ENCODE peak calls at places on chromosomes 13 and 19, in five cellular contexts. T is CD8-positive, alpha-beta memory T cell; Y is cardiac muscle cell; P is breast epithelium; S is tibial artery. D is an unnamed sample. For H3K4me1 and H3K36me3, the result is how much of the 10 kb centered on the place peaks cover.

GRCh38 chr19:54165222-54165621 is 5.7 kb upstream of the LENG1 start:
- DNase-seq in T (no peak), Y (no peak), P (no peak), S (no peak), D (no peak)

GRCh38 chr19:1219786-1220451 is 14.3 kb downstream of the STK11 start:
- DNase-seq in T (no peak), Y (no peak), P (no peak), S (no peak), D (no peak)

GRCh38 chr19:14366529-14366928 is 14.7 kb upstream of the ADGRE5 start:
- DNase-seq in T (peak), Y (peak), P (peak), S (peak), D (peak)

GRCh38 chr19:9671654-9672053 is 3.2 kb downstream of the ZNF562 start:
- DNase-seq in T (no peak), Y (no peak), P (no peak), S (no peak), D (no peak)

GRCh38 chr19:4914736-4915501 is 5.6 kb downstream of the UHRF1 start:
- DNase-seq in T (peak), Y (peak), P (peak), S (no peak), D (peak)

GRCh38 chr19:57802269-57802668 is 12.4 kb downstream of the ZNF552 start:
- DNase-seq in T (no peak), Y (no peak), P (no peak), S (no peak), D (no peak)

GRCh38 chr13:50519866-50520265 is 323.6 kb downstream of the DLEU7 start:
- DNase-seq in T (no peak), Y (peak), P (no peak), S (no peak), D (no peak)

GRCh38 chr19:57566396-57567256 is 7.0 kb upstream of the ZNF550 start:
- DNase-seq in T (no peak), Y (peak), P (no peak), S (no peak), D (no peak)

GRCh38 chr19:35224681-35225604 is 3.6 kb downstream of the FAM187B start:
- DNase-seq in T (no peak), Y (no peak), P (no peak), S (no peak), D (no peak)

GRCh38 chr13:40344270-40345148 is 321.9 kb downstream of the FOXO1 start:
- DNase-seq in T (no peak), Y (peak), P (no peak), S (no peak), D (no peak)

GRCh38 chr13:110501188-110501587 is 60.3 kb downstream of the RAB20 start:
- DNase-seq in T (no peak), Y (no peak), P (no peak), S (no peak), D (no peak)

GRCh38 chr19:42033413-42033812 is 36.6 kb downstream of the GRIK5 start:
- DNase-seq in T (no peak), Y (no peak), P (no peak), S (no peak), D (no peak)

GRCh38 chr13:101773062-101773461 is 320.6 kb downstream of the ITGBL1 start:
- DNase-seq in T (no peak), Y (no peak), P (no peak), S (no peak), D (no peak)

GRCh38 chr19:752652-753517 is 2.0 kb downstream of the MISP start:
- DNase-seq in T (no peak), Y (peak), P (no peak), S (peak), D (peak)

GRCh38 chr19:7924651-7925170 is 1.2 kb downstream of the CTXN1 start:
- DNase-seq in T (no peak), Y (no peak), P (no peak), S (no peak), D (no peak)

GRCh38 chr19:13055213-13056051 is 47.2 kb downstream of the LYL1 start:
- DNase-seq in T (no peak), Y (peak), P (peak), S (peak), D (no peak)

GRCh38 chr13:93534181-93534700 is 307.6 kb downstream of the GPC6 start:
- DNase-seq in T (no peak), Y (peak), P (no peak), S (no peak), D (no peak)

GRCh38 chr19:531753-532571 is at the start of gene CDC34:
- DNase-seq in T (no peak), Y (no peak), P (no peak), S (no peak), D (no peak)

GRCh38 chr19:13363954-13364353 is 142.3 kb downstream of the CACNA1A start:
- DNase-seq in T (no peak), Y (no peak), P (no peak), S (no peak), D (no peak)

GRCh38 chr19:15934332-15935078 is at the start of gene CYP4F11:
- DNase-seq in T (no peak), Y (no peak), P (peak), S (peak), D (peak)

GRCh38 chr19:18468517-18468916 is 30.6 kb upstream of the ISYNA1 start:
- DNase-seq in T (no peak), Y (no peak), P (no peak), S (no peak), D (no peak)

GRCh38 chr13:44231786-44232516 is 141.7 kb upstream of the SERP2 start:
- DNase-seq in T (no peak), Y (peak), P (peak), S (peak), D (no peak)

GRCh38 chr19:7673995-7674667 is 2.8 kb upstream of the MCEMP1 start:
- DNase-seq in T (no peak), Y (peak), P (no peak), S (peak), D (peak)

GRCh38 chr13:47679391-47679790 is 321.7 kb downstream of the SUCLA2 start:
- DNase-seq in T (no peak), Y (peak), P (no peak), S (no peak), D (no peak)

GRCh38 chr13:23500858-23501257 is 67.4 kb upstream of the SACS start:
- DNase-seq in T (no peak), Y (peak), P (no peak), S (no peak), D (no peak)

GRCh38 chr13:21326155-21327030 is 132.7 kb downstream of the ZDHHC20 start:
- DNase-seq in T (no peak), Y (peak), P (no peak), S (no peak), D (no peak)

GRCh38 chr13:38202730-38203129 is 146.9 kb upstream of the UFM1 start:
- DNase-seq in T (no peak), Y (peak), P (no peak), S (no peak), D (no peak)

GRCh38 chr19:14678199-14678598 is 3.6 kb upstream of the ADGRE3 start:
- DNase-seq in T (no peak), Y (no peak), P (no peak), S (no peak), D (no peak)

GRCh38 chr19:2270572-2271515 is 11.1 kb downstream of the PEAK3 start:
- DNase-seq in T (peak), Y (peak), P (peak), S (peak), D (peak)

GRCh38 chr19:2359992-2360875 is at the start of gene TMPRSS9:
- DNase-seq in T (no peak), Y (no peak), P (no peak), S (no peak), D (no peak)

GRCh38 chr13:45040173-45040572 is 50.8 kb downstream of the GPALPP1 start:
- DNase-seq in T (no peak), Y (no peak), P (no peak), S (no peak), D (no peak)

GRCh38 chr13:43229506-43229905 is 206.1 kb downstream of the DNAJC15 start:
- DNase-seq in T (no peak), Y (peak), P (no peak), S (no peak), D (no peak)

GRCh38 chr19:27776020-27776419 is 1436.9 kb downstream of the UQCRFS1 start:
- DNase-seq in T (no peak), Y (peak), P (no peak), S (no peak), D (peak)

GRCh38 chr13:31045621-31046081 is 113.2 kb downstream of the TEX26 start:
- DNase-seq in T (peak), Y (peak), P (no peak), S (peak), D (no peak)

GRCh38 chr19:39496063-39496462 is 2.7 kb upstream of the DLL3 start:
- DNase-seq in T (no peak), Y (no peak), P (no peak), S (no peak), D (no peak)

GRCh38 chr13:50015263-50015662 is at the start of gene KCNRG:
- DNase-seq in T (no peak), Y (peak), P (no peak), S (no peak), D (no peak)

GRCh38 chr19:1492474-1493006 is 1.6 kb downstream of the REEP6 start:
- DNase-seq in T (no peak), Y (no peak), P (no peak), S (no peak), D (no peak)

GRCh38 chr19:5031231-5032100 is 62.6 kb downstream of the KDM4B start:
- DNase-seq in T (peak), Y (peak), P (peak), S (peak), D (peak)

DNA sequence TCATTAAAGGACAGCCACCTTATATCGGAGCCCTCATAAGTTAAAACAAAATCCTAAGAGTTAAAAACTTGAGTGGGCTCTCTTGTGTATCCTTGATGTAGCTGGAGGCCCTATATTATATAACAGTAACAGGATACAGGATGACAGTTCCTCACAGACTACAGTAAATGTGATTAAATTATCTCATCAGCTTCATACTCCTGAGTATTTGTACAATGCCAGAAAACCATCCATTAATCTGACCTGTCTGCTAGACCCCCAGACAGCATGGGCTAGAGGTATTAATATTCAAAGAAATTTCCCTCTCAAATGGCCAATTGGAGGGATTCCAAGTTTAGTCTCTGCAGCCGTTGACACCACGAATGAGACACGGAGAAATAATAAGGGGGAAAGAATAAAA is 155.7 kb upstream of the KLF12 start:
- DNase-seq in T (no peak), Y (no peak), P (no peak), S (no peak), D (no peak)
- H3K4me1 ChIP-seq in T (under half), Y (under half), P (under half), S (under half), D (under half)

GRCh38 chr19:43984687-43985000 is 656 bp downstream of the ZNF155 start:
- DNase-seq in T (no peak), Y (no peak), P (no peak), S (peak), D (no peak)
- H3K4me3 ChIP-seq in T (peak), Y (peak), P (peak), S (peak), D (peak)

GRCh38 chr13:114000151-114001040 is 26.5 kb upstream of the C13orf46 start:
- DNase-seq in T (no peak), Y (no peak), P (no peak), S (no peak), D (no peak)
- H3K36me3 ChIP-seq in T (half or more), Y (under half), P (under half), S (under half), D (under half)

DNA sequence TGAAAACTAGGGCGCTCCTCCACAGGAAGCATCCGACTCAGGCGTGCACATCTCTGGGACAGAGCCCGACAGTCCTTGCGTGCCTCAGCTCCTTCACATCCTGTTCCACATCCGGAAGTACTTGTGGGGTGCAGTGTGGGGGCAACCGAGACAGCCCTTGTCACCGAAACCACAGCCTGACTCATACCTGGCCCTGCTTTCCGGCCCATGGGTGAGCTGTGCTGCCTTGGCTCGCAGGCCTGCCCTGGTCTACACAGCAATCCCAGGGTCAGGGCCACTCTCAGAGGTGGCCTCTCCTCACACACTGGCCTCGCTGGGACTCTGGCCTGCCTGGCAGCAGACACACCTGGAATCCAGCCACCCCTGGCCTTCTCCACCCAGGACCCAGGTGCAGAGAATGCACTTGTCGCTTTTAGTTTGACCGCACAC is 100.4 kb downstream of the STK24 start:
- DNase-seq in T (peak), Y (peak), P (peak), S (peak), D (no peak)
- H3K4me1 ChIP-seq in T (half or more), Y (half or more), P (under half), S (under half), D (under half)

GRCh38 chr19:17266975-17267788 is at the start of gene BABAM1:
- DNase-seq in T (peak), Y (peak), P (peak), S (peak), D (peak)

GRCh38 chr19:17264641-17264979 is at the start of gene USHBP1:
- DNase-seq in T (no peak), Y (no peak), P (no peak), S (no peak), D (no peak)

GRCh38 chr19:17266026-17266425 is 1.2 kb upstream of the BABAM1 start:
- DNase-seq in T (no peak), Y (no peak), P (no peak), S (no peak), D (no peak)

GRCh38 chr19:17266589-17266974 is 661 bp upstream of the BABAM1 start:
- DNase-seq in T (no peak), Y (no peak), P (no peak), S (no peak), D (no peak)

GRCh38 chr19:17268754-17269153 is 1.5 kb downstream of the BABAM1 start:
- DNase-seq in T (no peak), Y (no peak), P (no peak), S (no peak), D (no peak)
- H3K4me3 ChIP-seq in T (no peak), Y (no peak), P (no peak), S (no peak), D (no peak)

DNA sequence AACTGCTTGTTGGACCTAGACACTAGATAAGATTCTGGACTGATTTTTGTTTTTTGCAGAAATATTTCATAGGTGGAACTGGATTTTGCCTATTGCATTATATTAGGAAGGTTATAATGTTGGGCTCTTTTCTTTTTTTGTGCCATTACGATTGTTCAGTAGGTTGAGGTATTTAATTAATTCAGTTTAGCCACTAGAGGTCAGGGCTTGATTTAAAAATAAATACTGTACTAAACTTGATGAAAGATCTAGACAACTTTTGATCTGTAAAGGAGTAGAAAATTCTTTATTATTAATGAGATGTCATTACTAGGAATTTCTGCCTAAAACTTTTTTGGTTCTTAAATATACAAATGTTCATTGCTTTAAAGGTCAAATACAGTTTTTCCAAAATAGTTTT is 15.2 kb upstream of the SUPT20H start:
- DNase-seq in T (no peak), Y (peak), P (no peak), S (no peak), D (no peak)
- H3K36me3 ChIP-seq in T (under half), Y (under half), P (under half), S (under half), D (under half)

DNA sequence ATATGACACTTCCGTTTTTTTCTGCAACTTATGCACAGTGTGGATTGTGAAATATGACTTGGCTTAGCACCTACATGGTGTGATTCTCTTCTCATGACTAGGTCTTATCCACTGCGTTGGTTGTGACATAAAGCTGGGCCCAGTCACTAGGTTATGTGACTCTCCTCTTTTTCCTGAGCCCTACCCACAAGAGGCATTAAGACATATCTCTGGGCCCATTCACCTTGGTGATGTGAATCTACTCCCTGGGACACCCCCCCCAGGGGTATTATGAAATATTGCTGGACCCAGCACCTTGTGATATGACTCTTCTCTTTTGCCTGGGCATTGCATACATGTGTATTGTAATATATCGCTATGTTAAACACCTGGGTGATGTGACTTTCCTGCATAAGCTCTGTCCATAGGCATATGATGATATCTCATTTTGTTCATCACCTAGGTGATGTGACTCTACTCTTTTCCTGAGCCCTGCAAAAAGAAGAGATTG is 85.8 kb upstream of the ZNF43 start:
- DNase-seq in T (no peak), Y (no peak), P (no peak), S (no peak), D (no peak)
- H3K4me1 ChIP-seq in T (under half), Y (under half), P (under half), S (under half), D (under half)

DNA sequence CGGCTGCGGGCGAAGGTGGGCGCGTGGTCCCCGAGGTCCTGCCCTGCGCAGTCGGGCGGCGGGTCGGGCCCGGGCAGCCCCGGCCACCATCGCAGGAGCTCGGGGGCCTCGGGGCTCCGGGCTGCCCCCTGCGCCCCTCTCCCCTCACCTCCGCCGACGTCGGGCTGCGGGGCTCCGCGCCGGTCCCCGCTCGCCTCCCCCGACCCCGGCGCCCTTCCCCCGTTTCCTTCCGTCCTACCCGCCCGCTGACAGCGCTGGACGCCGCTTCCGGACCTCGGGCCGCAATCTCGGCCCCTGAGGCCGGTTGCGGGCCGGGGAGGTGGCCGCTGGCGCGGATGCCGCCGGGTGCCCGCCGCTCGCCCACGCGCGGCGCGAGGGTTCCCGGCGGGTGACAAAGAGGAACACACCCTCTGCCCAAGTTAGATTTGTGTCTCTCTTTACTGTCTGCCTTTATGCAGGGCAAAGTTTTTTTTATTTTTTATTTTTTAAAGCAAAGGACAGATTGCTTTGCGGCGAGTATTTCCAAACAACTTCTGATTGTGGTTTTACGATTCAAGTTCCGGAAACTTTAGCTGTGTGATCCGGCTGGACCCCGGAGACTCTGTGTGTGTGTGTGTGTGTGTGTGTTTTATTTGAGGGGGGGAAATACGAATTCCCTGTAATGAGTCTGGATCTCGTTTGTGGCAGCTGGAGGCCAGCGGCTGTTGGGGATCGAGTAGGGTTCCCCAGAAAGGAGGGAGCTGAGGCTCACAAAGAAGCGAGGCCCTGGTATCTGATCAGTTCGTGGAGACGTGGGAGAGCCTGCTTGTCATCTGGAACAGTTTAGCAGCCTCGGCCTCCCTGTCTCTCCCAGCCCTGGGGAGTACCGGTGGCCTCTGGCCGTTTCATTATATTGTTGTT is 957 bp downstream of the FARP1 start:
- DNase-seq in T (no peak), Y (peak), P (no peak), S (peak), D (peak)
- H3K4me3 ChIP-seq in T (no peak), Y (peak), P (peak), S (peak), D (peak)